ENCODE peak calls at places on chromosomes 3 and 15, in five cellular contexts. T is heart left ventricle, F is breast epithelium, Y is uterus, L is psoas muscle. B is an unnamed sample. For H3K4me1 and H3K36me3, the result is how much of the 10 kb centered on the place peaks cover.

GRCh38 chr3:26247669-26248068 is 374.9 kb upstream of the LRRC3B start:
- DNase-seq in T (no peak), F (no peak), Y (no peak), L (no peak), B (no peak)

GRCh38 chr3:111910806-111911205 is 51.7 kb downstream of the PHLDB2 start:
- DNase-seq in T (no peak), F (no peak), Y (no peak), L (no peak), B (no peak)

GRCh38 chr3:98994128-98994762 is 92.8 kb upstream of the DCBLD2 start:
- DNase-seq in T (no peak), F (no peak), Y (no peak), L (no peak), B (no peak)

GRCh38 chr3:194592798-194593752 is 40.1 kb downstream of the TMEM44 start:
- DNase-seq in T (no peak), F (peak), Y (no peak), L (no peak), B (no peak)

GRCh38 chr3:189907803-189908202 is 212.9 kb downstream of the P3H2 start:
- DNase-seq in T (no peak), F (no peak), Y (no peak), L (no peak), B (no peak)

GRCh38 chr15:100762289-100762688 is 117.3 kb upstream of the ALDH1A3 start:
- DNase-seq in T (no peak), F (no peak), Y (no peak), L (peak), B (no peak)

GRCh38 chr3:173725507-173725906 is 328.0 kb downstream of the NLGN1 start:
- DNase-seq in T (no peak), F (no peak), Y (no peak), L (no peak), B (no peak)

GRCh38 chr3:126891791-126892190 is 91.1 kb upstream of the PLXNA1 start:
- DNase-seq in T (no peak), F (no peak), Y (no peak), L (no peak), B (no peak)

GRCh38 chr15:33908396-33908795 is 59.9 kb upstream of the CHRM5 start:
- DNase-seq in T (no peak), F (no peak), Y (no peak), L (no peak), B (no peak)

GRCh38 chr15:78149805-78150751 is 916 bp downstream of the IDH3A start:
- DNase-seq in T (no peak), F (no peak), Y (no peak), L (no peak), B (no peak)

GRCh38 chr3:186340211-186340610 is 21.8 kb downstream of the DGKG start:
- DNase-seq in T (no peak), F (no peak), Y (no peak), L (no peak), B (no peak)

GRCh38 chr3:172317984-172318383 is 130.3 kb downstream of the GHSR start:
- DNase-seq in T (peak), F (peak), Y (peak), L (peak), B (peak)

GRCh38 chr3:127196466-127197299 is 3.8 kb downstream of the PRR23E start:
- DNase-seq in T (no peak), F (no peak), Y (no peak), L (peak), B (no peak)

DNA sequence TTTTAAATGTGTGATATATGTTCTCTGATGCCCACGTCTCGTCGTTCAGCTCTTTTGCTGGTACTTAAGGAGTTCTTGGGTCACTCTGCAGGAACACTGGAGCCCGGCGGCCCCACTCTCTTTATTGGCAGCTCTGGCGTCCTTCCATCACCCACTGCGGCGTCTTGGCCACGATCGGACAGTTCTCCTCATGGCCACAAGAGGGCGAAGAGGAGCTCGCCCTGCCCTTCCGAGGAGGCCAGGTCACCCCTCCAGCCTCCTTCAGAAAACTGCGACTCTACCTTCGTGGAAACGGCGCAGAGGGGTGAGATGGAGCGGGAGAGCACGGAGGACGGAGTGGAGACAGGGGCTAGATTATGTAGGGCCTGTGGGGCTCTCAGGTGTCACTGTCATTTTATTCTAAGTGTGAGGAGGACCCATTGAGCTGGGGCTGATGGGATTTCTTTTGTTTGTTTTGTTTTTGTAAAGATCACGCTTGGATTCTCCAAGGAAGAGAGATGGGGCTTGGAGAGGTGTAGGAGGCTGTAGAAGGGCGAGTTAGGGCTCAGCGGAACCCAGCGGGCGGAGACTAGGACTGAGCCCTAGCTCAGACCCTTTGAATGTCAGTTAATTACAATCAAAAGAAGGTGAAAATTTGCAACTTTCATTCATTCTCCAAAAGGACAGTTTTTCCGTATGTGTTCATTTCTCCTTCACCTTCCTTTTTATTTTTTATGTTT is 28.0 kb upstream of the GABRA5 start:
- DNase-seq in T (no peak), F (no peak), Y (no peak), L (no peak), B (no peak)
- TF ChIP-seq CTCF in T (peak), F (no peak), Y (no peak), L (no peak), B (peak)

DNA sequence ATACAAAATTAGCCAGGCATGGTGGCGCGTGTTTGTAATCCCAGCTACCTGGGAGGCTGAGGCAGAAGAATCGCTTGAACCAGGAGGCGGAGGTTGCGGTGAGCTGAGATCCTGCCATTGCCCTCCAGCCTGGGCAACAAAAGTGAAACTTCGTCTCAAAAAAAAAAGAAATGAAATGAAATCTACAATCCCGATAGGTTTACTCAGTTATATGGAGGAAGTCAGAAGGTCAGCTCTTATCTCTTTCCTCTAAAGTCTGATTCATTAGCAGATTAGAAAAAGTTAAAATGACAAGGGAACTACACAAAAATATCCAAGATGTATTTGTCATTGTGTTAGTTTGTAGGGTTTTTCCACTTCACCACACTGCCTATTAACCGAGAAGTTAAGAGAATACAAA is 420.7 kb downstream of the SHQ1 start:
- DNase-seq in T (no peak), F (no peak), Y (no peak), L (no peak), B (no peak)
- H3K4me1 ChIP-seq in T (under half), F (under half), Y (under half), L (under half), B (half or more)

GRCh38 chr15:57281357-57281756 is 94.9 kb upstream of the CGNL1 start:
- DNase-seq in T (no peak), F (no peak), Y (no peak), L (no peak), B (no peak)
- H3K36me3 ChIP-seq in T (under half), F (under half), Y (under half), L (under half), B (under half)

GRCh38 chr3:81242871-81243270 is 518.6 kb downstream of the GBE1 start:
- DNase-seq in T (no peak), F (no peak), Y (no peak), L (no peak), B (no peak)
- TF ChIP-seq CTCF in T (peak), F (peak), Y (no peak), L (no peak), B (no peak)

GRCh38 chr15:40043927-40044716 is 5.1 kb upstream of the SRP14 start:
- DNase-seq in T (no peak), F (no peak), Y (no peak), L (no peak), B (no peak)

GRCh38 chr15:40045572-40046217 is 6.7 kb upstream of the SRP14 start:
- DNase-seq in T (no peak), F (no peak), Y (no peak), L (no peak), B (no peak)

GRCh38 chr15:40046721-40047412 is 7.9 kb upstream of the SRP14 start:
- DNase-seq in T (no peak), F (no peak), Y (no peak), L (no peak), B (no peak)

GRCh38 chr15:40042791-40043320 is 3.9 kb upstream of the SRP14 start:
- DNase-seq in T (no peak), F (no peak), Y (no peak), L (no peak), B (no peak)

DNA sequence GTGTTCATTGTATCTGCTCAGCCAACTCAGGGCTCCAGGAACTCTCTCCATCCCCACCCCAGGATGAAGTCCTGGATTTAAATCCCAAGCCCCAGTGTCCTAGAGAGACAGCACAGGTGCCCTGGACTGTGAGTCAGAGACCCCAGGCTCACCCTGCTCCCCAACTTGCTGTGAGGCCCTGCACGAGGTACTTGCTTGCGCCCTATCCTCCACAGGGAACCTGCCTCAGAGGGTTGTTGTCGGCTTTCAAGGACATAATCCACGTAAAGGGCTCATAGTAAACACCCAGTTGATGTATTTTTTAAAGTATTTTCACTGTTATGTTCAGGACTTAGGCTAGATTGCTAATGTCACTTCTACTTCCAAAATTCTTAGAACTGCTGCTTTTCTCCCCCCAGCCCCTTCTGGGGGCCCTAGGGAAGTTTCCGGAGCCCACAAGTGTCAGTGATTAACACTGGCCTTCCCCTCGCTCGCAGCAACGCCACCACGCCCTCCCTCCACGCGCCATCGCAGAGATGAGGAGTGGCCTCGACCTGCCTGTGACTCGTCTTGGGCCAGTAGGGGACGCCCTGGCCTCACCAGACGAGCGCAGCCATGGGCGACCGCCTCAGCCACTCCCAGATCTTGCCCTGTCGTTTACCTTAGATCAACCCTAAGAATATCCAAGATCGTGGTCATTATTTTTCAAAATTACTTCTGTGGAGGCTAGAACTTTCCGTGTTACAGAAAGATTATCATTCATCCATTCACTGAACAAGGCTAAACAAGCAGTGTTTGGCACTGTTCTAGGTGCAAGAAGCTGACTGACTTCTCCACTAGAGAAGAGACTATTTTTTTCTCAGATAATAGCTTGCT is 6.0 kb upstream of the SRP14 start:
- DNase-seq in T (peak), F (peak), Y (peak), L (peak), B (peak)
- H3K4me1 ChIP-seq in T (under half), F (under half), Y (under half), L (under half), B (half or more)

DNA sequence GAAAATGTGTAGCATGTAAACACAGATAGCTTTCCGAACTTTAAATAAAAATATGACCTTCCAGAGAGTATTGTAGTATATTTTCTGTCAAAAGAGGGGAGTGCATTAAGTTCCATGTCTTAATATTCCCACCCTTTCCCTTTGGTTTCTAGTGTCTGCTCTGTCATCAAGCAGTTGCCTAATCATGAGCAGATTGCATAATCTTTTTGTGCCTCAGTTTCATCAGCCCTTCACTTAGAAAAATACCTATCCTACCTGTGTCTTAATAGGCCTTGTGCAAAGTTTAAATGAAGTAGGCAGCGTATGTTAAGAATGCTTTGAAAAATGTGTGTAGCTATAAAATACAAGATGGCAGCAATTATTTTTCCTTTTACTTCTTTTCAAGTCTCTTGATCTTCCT is 52.8 kb downstream of the CALML4 start:
- DNase-seq in T (no peak), F (no peak), Y (no peak), L (no peak), B (no peak)
- H3K36me3 ChIP-seq in T (under half), F (under half), Y (under half), L (under half), B (under half)

GRCh38 chr3:11054739-11055438 is 62.3 kb downstream of the SLC6A1 start:
- DNase-seq in T (no peak), F (no peak), Y (no peak), L (no peak), B (no peak)
- TF ChIP-seq CTCF in T (no peak), F (no peak), Y (no peak), L (no peak), B (no peak)

DNA sequence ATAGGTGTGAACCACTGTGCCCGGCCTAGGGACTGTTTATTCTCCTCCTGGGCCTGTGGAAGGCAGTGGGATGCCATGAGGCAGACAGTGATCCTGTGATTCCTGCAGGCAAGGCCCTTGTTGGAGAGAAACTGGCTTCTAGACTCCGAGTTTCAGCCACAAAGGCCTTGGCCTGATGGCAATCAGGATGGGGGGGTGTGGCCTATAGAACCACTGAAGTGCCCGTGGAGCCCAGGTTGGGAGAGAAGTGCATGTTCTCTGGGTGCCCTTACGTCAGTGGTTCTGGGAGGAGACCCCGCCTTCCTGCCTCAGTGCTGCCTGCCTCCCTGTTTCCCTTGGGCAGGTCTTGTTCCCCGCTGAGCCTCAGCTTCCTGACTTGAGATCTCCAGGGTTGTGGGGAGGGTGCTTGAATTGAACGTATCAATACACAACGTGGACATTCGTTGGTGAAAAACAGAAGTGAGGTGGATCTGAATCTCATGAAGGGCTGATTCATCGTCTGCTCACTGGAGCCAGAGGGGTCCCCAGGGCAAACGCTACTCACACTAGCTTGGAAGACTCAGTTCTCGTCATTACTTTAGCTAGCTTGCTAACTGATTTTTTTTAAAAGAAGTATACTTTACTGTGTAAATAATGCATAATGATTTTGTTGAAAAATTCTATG is 31.8 kb downstream of the IRAK2 start:
- DNase-seq in T (no peak), F (no peak), Y (no peak), L (peak), B (peak)
- H3K4me1 ChIP-seq in T (under half), F (under half), Y (under half), L (half or more), B (under half)

GRCh38 chr3:37419979-37420378 is 245.6 kb upstream of the LRRFIP2 start:
- DNase-seq in T (no peak), F (no peak), Y (no peak), L (no peak), B (no peak)
- H3K36me3 ChIP-seq in T (under half), F (under half), Y (under half), L (under half), B (under half)

GRCh38 chr3:34011171-34012101 is 213.0 kb downstream of the PDCD6IP start:
- DNase-seq in T (no peak), F (no peak), Y (no peak), L (no peak), B (no peak)
- TF ChIP-seq CTCF in T (no peak), F (no peak), Y (no peak), L (peak), B (no peak)